ENCODE peak calls at places on chromosomes 2 and 18, in ten cellular contexts. S, M, G, D, L, R, J, K, B and U are unnamed samples.

GRCh38 chr2:111119847-111120252 is 864 bp upstream of the BCL2L11 start:
- DNase-seq in S (no peak), M (no peak), G (no peak), D (no peak), L (no peak), R (no peak), J (no peak), K (no peak), B (no peak), U (peak; percentile 77)

GRCh38 chr18:64409511-64409910 is 260.6 kb upstream of the LINC00305 start:
- DNase-seq in S (no peak), M (no peak), G (no peak), D (peak; percentile 0), L (no peak), R (no peak), J (peak; percentile 9), K (no peak), B (peak; percentile 12), U (no peak)

GRCh38 chr2:237298323-237299118 is 115.4 kb downstream of the COL6A3 start:
- DNase-seq in S (no peak), M (no peak), G (peak; percentile 87), D (peak; percentile 100), L (peak; percentile 88), R (no peak), J (no peak), K (no peak), B (no peak), U (peak; percentile 51)

GRCh38 chr2:127852388-127852787 is 5.6 kb downstream of the POLR2D start:
- DNase-seq in S (no peak), M (no peak), G (no peak), D (no peak), L (no peak), R (no peak), J (no peak), K (no peak), B (no peak), U (no peak)

GRCh38 chr2:68103656-68104055 is 40.9 kb upstream of the C1D start:
- DNase-seq in S (no peak), M (no peak), G (no peak), D (no peak), L (no peak), R (no peak), J (no peak), K (no peak), B (no peak), U (no peak)

GRCh38 chr18:48799724-48800315 is 150.9 kb downstream of the SMAD7 start:
- DNase-seq in S (no peak), M (no peak), G (no peak), D (no peak), L (no peak), R (no peak), J (no peak), K (no peak), B (no peak), U (no peak)

GRCh38 chr2:167264380-167264779 is 376.1 kb downstream of the XIRP2 start:
- DNase-seq in S (no peak), M (no peak), G (peak; percentile 3), D (peak; percentile 37), L (no peak), R (no peak), J (no peak), K (no peak), B (no peak), U (no peak)

GRCh38 chr2:239216614-239217273 is 184.1 kb downstream of the HDAC4 start:
- DNase-seq in S (no peak), M (peak; percentile 73), G (no peak), D (no peak), L (no peak), R (no peak), J (no peak), K (no peak), B (peak; percentile 32), U (peak; percentile 62)

GRCh38 chr18:33960393-33960792 is 264.3 kb downstream of the NOL4 start:
- DNase-seq in S (no peak), M (no peak), G (no peak), D (peak; percentile 21), L (no peak), R (no peak), J (no peak), K (no peak), B (no peak), U (no peak)

GRCh38 chr2:69926849-69927515 is 12.1 kb downstream of the MXD1 start:
- DNase-seq in S (no peak), M (no peak), G (peak; percentile 19), D (peak; percentile 68), L (no peak), R (no peak), J (no peak), K (no peak), B (no peak), U (no peak)

GRCh38 chr2:1826188-1826905 is 82.0 kb upstream of the PXDN start:
- DNase-seq in S (no peak), M (no peak), G (no peak), D (no peak), L (no peak), R (no peak), J (no peak), K (no peak), B (no peak), U (no peak)

GRCh38 chr2:36074008-36074407 is 281.6 kb upstream of the CRIM1 start:
- DNase-seq in S (no peak), M (no peak), G (no peak), D (no peak), L (no peak), R (no peak), J (no peak), K (no peak), B (no peak), U (no peak)